ENCODE peak calls at places on chromosomes 16 and 17, in nine cellular contexts. S is right lobe of liver, D is tibial nerve, L is A549, V is suprapubic skin, H is body of pancreas, E is transverse colon, Z is uterus, J is adrenal gland. Q is an unnamed sample.

GRCh38 chr16:11420895-11421294 is 75.6 kb downstream of the RMI2 start:
- DNase-seq in D (no peak), L (no peak), H (no peak), J (no peak), S (no peak), Z (no peak), E (no peak), V (no peak), Q (no peak)

GRCh38 chr16:55836158-55836611 is 3.3 kb upstream of the CES1 start:
- DNase-seq in S (peak; percentile 93), L (no peak), E (no peak), V (no peak), D (no peak), H (no peak), Z (no peak), J (peak; percentile 43), Q (no peak)

GRCh38 chr16:20803561-20804214 is 2.6 kb downstream of the ERI2 start:
- DNase-seq in J (no peak), E (no peak), S (no peak), H (no peak), D (no peak), L (no peak), V (no peak), Z (no peak), Q (no peak)

GRCh38 chr16:11232852-11233726 is 22.9 kb downstream of the SOCS1 start:
- DNase-seq in V (no peak), H (no peak), Z (no peak), L (no peak), S (no peak), E (peak; percentile 73), J (peak; percentile 44), D (no peak), Q (no peak)

GRCh38 chr17:59791603-59792457 is 84.4 kb downstream of the VMP1 start:
- DNase-seq in H (no peak), D (no peak), S (no peak), Z (no peak), L (no peak), V (no peak), J (no peak), E (no peak), Q (no peak)

GRCh38 chr16:89643769-89644300 is 13.7 kb downstream of the CHMP1A start:
- DNase-seq in L (no peak), S (no peak), J (no peak), H (no peak), D (no peak), V (no peak), E (no peak), Z (no peak), Q (no peak)

GRCh38 chr16:19105891-19106624 is 7.7 kb upstream of the ITPRIPL2 start:
- DNase-seq in Z (no peak), E (no peak), J (no peak), D (no peak), S (no peak), H (no peak), V (no peak), L (no peak), Q (no peak)

GRCh38 chr16:700684-701584 is 4.7 kb downstream of the FBXL16 start:
- DNase-seq in H (no peak), Z (no peak), S (no peak), V (no peak), L (no peak), D (no peak), E (no peak), J (no peak), Q (no peak)

GRCh38 chr17:39001703-39002637 is 34.8 kb upstream of the FBXO47 start:
- DNase-seq in S (no peak), D (peak; percentile 78), Z (peak; percentile 73), L (no peak), E (peak; percentile 52), V (peak; percentile 91), H (peak; percentile 37), J (peak; percentile 58), Q (no peak)

GRCh38 chr17:82933911-82934310 is 94.1 kb upstream of the ZNF750 start:
- DNase-seq in D (no peak), V (peak; percentile 56), L (no peak), H (peak; percentile 11), E (peak; percentile 5), J (no peak), S (peak; percentile 38), Z (peak; percentile 8), Q (no peak)

GRCh38 chr16:4293181-4293716 is 20.4 kb upstream of the TFAP4 start:
- DNase-seq in V (no peak), J (no peak), H (no peak), E (no peak), D (no peak), S (no peak), L (no peak), Z (no peak), Q (no peak)

GRCh38 chr16:87344165-87344930 is 27.2 kb upstream of the C16orf95 start:
- DNase-seq in D (no peak), E (no peak), S (no peak), L (no peak), Z (no peak), H (no peak), V (no peak), J (no peak), Q (no peak)

GRCh38 chr16:920722-921121 is 50.1 kb downstream of the LMF1 start:
- DNase-seq in V (no peak), Z (no peak), D (peak; percentile 51), S (no peak), H (no peak), L (no peak), E (no peak), J (peak; percentile 31), Q (no peak)

GRCh38 chr17:66451188-66452149 is 149.1 kb downstream of the PRKCA start:
- DNase-seq in S (peak; percentile 70), D (no peak), E (peak; percentile 66), L (peak; percentile 62), J (no peak), H (peak; percentile 45), V (no peak), Z (no peak), Q (no peak)

GRCh38 chr17:47735536-47736011 is 2.5 kb downstream of the TBX21 start:
- DNase-seq in H (no peak), D (no peak), E (no peak), V (peak; percentile 57), Z (no peak), S (peak; percentile 31), L (no peak), J (peak; percentile 8), Q (no peak)

GRCh38 chr17:80270836-80271235 is 10.2 kb downstream of the RNF213 start:
- DNase-seq in Z (no peak), D (no peak), J (peak; percentile 52), E (no peak), L (peak; percentile 69), S (no peak), V (no peak), H (no peak), Q (no peak)

GRCh38 chr16:702341-702740 is 3.3 kb downstream of the FBXL16 start:
- DNase-seq in D (no peak), E (no peak), S (no peak), Z (no peak), L (no peak), V (no peak), H (no peak), J (no peak), Q (no peak)

GRCh38 chr17:56160395-56160889 is 7.2 kb downstream of the ANKFN1 start:
- DNase-seq in V (no peak), J (no peak), H (no peak), L (no peak), D (no peak), E (no peak), S (no peak), Z (no peak), Q (no peak)

GRCh38 chr16:65306313-65306712 is 184.4 kb upstream of the CDH11 start:
- DNase-seq in Z (no peak), H (no peak), D (no peak), S (no peak), V (no peak), E (no peak), J (no peak), L (no peak), Q (no peak)

GRCh38 chr16:22684282-22685161 is 129.4 kb upstream of the HS3ST2 start:
- DNase-seq in E (no peak), D (no peak), J (no peak), Z (no peak), L (no peak), H (no peak), S (no peak), V (no peak), Q (no peak)

GRCh38 chr17:61806081-61806828 is 57.1 kb downstream of the BRIP1 start:
- DNase-seq in H (no peak), L (no peak), Z (no peak), D (no peak), E (no peak), V (no peak), J (no peak), S (no peak), Q (no peak)
- H3K9me3 ChIP-seq in H (no peaks in the 10 kb centered on the region), L (no peaks in the 10 kb centered on the region), Z (no peaks in the 10 kb centered on the region), D (no peaks in the 10 kb centered on the region), E (no peaks in the 10 kb centered on the region), V (no peaks in the 10 kb centered on the region), J (no peaks in the 10 kb centered on the region), S (no peaks in the 10 kb centered on the region), Q (no peaks in the 10 kb centered on the region)

DNA sequence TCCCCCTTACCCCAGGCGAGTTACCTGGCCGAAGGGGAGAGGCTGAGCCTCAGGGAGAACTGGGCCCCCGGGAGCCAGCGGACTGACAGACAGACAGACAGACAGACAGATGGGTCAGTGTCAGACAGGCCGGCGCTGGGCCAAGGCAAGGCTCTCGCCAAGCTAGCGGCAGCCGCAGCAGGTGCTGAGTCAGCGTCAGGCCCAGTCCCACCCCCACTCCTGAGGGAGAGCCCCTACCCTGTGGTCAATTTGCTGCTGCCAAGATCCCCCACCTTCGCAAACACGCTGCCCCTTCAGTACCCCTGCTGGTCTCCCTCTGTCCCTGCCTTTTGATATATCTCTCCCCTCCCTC is 1.5 kb downstream of the FGF11 start:
- DNase-seq in D (no peak), L (no peak), J (peak; percentile 81), E (peak; percentile 28), V (no peak), Z (no peak), H (no peak), S (peak; percentile 82), Q (no peak)
- H3K4me3 ChIP-seq in D (no peak overlapping the region), L (no peak overlapping the region), J (no peak overlapping the region), E (no peak overlapping the region), V (peak overlapping the region; percentile 54), Z (no peak overlapping the region), H (no peak overlapping the region), S (peak overlapping the region; percentile 36), Q (no peak overlapping the region)

GRCh38 chr16:85046957-85047866 is 19.6 kb downstream of the KIAA0513 start:
- DNase-seq in Z (no peak), S (no peak), J (no peak), H (peak; percentile 54), E (peak; percentile 72), D (no peak), L (no peak), V (no peak), Q (no peak)
- TF ChIP-seq POLR2A in Z (no peak), S (no peak), J (no peak), H (no peak), E (peak; percentile 23), D (no peak), L (no peak), V (no peak), Q (no peak)

DNA sequence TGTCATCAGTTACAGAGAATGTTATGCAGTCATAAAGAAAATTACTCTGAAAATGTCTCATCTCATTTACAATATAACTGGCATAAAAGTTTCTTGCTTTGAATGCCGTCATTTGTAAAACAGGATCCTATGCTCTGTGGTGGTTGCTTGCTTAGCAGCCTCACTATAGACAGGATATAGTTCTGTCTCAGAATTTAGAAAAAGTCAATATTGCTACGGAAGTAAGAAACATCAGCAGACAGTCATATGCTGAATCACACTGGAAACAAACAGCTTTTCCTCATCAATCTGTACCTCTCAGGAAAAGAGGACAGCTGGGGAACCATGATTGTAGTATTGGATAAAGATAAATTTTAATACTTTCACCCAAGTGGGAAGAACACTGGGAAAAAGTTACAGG is 105.5 kb downstream of the MYO1D start:
- DNase-seq in H (no peak), L (peak; percentile 14), D (no peak), V (no peak), E (no peak), Z (no peak), S (no peak), J (no peak), Q (no peak)
- H3K9me3 ChIP-seq in H (no peaks in the 10 kb centered on the region), L (no peaks in the 10 kb centered on the region), D (no peaks in the 10 kb centered on the region), V (no peaks in the 10 kb centered on the region), E (no peaks in the 10 kb centered on the region), Z (no peaks in the 10 kb centered on the region), S (no peaks in the 10 kb centered on the region), J (no peaks in the 10 kb centered on the region), Q (no peaks in the 10 kb centered on the region)

Q was measured in esophagus squamous epithelium.